ENCODE peak calls at places on chromosomes 6 and 20, in eight cellular contexts. P, V, Z, C, J, N, T and B are unnamed samples.

GRCh38 chr6:144953552-144954240 is 668.6 kb downstream of the UTRN start:
- DNase-seq in C (peak; percentile 58), Z (no peak), P (no peak), N (no peak), T (no peak), V (no peak), J (peak; percentile 4), B (no peak)

GRCh38 chr6:100479180-100480035 is 14.7 kb upstream of the SIM1 start:
- DNase-seq in N (no peak), Z (no peak), P (peak; percentile 65), C (no peak), J (peak; percentile 30), V (no peak), T (no peak), B (peak; percentile 55)

GRCh38 chr20:20210327-20210726 is 157.6 kb upstream of the INSM1 start:
- DNase-seq in T (no peak), P (no peak), V (no peak), C (no peak), Z (no peak), J (no peak), N (no peak), B (no peak)

GRCh38 chr6:3732345-3733141 is 19.0 kb downstream of the PXDC1 start:
- DNase-seq in N (peak; percentile 68), J (peak; percentile 71), Z (peak; percentile 76), C (no peak), P (peak; percentile 90), T (peak; percentile 75), V (peak; percentile 66), B (peak; percentile 75)

GRCh38 chr6:30520480-30520992 is 31.2 kb downstream of the HLA-E start:
- DNase-seq in Z (no peak), C (no peak), J (no peak), P (no peak), N (no peak), T (no peak), V (no peak), B (no peak)

GRCh38 chr6:73648166-73648565 is 5.6 kb downstream of the SLC17A5 start:
- DNase-seq in T (no peak), Z (peak; percentile 29), C (no peak), J (no peak), P (no peak), V (no peak), N (no peak), B (no peak)

GRCh38 chr6:71194730-71195129 is 93.9 kb upstream of the OGFRL1 start:
- DNase-seq in V (no peak), T (no peak), J (no peak), N (no peak), Z (no peak), P (peak; percentile 75), C (peak; percentile 76), B (no peak)

GRCh38 chr6:34992353-34992752 is 103.3 kb downstream of the ANKS1A start:
- DNase-seq in P (no peak), Z (no peak), N (no peak), V (no peak), T (no peak), J (no peak), C (no peak), B (no peak)

GRCh38 chr6:2505624-2506023 is 245.1 kb downstream of the MYLK4 start:
- DNase-seq in C (no peak), N (no peak), T (peak; percentile 9), P (no peak), V (no peak), J (no peak), Z (no peak), B (peak; percentile 19)
- TF ChIP-seq CTCF in C (peak; percentile 44), N (peak; percentile 56), T (peak; percentile 49), P (peak; percentile 33), V (no peak), J (no peak), Z (peak; percentile 34), B (peak; percentile 26)

DNA sequence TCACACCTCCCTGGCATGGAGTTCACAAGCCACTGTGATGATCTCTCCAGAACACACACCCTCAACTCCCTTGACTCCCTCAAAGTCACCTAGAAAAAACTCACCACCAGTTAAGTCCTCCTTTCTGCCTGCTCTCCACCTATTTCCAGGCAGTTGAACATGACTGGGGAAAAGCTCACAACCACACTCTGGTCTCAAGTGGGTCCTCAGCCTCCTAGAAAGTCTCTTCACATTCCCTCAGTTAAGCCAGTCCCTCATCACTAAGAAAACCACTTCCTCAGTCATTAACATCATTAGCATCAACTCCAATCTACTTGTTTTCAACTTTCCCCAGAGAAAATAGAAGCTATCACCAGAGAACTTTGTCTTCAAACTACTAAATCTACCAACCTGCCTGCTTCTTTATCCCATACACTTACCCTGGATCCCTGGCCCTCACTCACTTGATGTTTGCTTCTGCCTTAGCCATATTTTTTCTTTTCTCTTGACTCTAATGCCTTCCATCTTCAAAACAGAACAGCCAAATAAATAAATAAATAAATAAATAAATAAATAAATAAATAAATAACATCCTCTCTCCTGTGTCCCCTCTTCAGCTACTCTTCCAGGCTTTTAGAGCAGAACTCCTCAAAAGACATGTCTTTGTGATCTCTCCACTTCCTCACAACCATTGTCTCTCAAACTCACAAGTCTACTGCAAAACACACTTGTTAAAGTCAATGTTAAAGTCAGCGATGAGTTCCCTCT is 742.4 kb upstream of the FLRT3 start:
- DNase-seq in C (no peak), V (no peak), N (no peak), J (no peak), Z (no peak), P (no peak), T (no peak), B (no peak)
- TF ChIP-seq CTCF in C (no peak), V (no peak), N (no peak), J (no peak), Z (no peak), P (no peak), T (no peak), B (no peak)

GRCh38 chr6:149484733-149485700 is at the start of gene ZC3H12D:
- DNase-seq in C (peak; percentile 15), V (no peak), N (no peak), J (peak; percentile 36), P (peak; percentile 60), T (no peak), Z (no peak), B (peak; percentile 83)
- TF ChIP-seq CTCF in C (peak; percentile 8), V (no peak), N (no peak), J (no peak), P (no peak), T (no peak), Z (peak; percentile 9), B (peak; percentile 52)

DNA sequence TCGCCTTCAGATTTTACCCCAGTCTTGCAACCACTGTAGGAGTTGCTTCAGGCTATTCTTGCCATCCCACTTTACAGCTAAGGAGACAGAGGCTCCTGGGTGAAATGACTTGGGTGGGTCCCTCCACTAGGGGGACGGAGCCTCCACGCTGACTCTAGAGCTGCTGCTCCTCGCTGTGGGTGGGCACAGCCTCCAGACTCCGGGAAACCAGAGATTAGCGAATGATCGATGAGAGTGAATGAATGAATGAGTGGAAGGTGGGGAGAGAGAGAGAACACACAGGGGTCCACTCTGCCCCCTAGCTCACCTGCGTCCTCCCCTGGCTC is 10.4 kb downstream of the ZBP1 start:
- DNase-seq in N (no peak), J (no peak), T (no peak), V (no peak), C (no peak), P (no peak), Z (no peak), B (no peak)
- TF ChIP-seq CTCF in N (peak; percentile 29), J (peak; percentile 11), T (no peak), V (no peak), C (peak; percentile 8), P (no peak), Z (peak; percentile 10), B (peak; percentile 24)

DNA sequence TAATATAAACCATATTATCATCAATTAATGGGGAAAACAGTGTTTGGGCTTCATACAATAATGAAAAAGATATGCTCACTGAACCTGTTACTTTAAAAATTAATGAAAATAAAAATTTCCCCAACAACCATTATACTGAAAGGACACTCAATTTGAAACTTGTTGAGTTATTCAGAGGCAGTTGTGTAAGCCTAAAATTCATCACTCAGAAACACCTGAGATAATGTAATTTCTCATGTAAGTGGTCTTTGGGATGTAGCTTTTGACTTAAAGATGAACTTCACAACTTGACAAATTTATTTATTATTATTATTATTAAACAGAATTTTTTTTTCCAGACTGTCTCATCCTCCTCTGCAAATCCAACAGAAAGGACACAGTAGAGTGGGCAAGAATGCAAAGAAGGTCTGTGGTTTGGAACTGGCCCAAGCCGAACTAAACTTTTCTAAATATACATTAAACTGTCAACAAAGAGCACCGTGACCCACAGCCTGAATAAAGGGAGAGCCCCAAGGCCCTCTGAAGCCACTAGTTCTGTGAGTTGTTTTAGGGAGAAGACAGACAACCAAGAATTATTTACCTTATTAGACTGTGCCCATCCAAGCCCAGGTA is 32.2 kb upstream of the HEY2 start:
- DNase-seq in C (no peak), V (no peak), N (no peak), T (no peak), P (no peak), Z (no peak), J (no peak), B (no peak)
- TF ChIP-seq CTCF in C (no peak), V (no peak), N (no peak), T (no peak), P (no peak), Z (no peak), J (no peak), B (no peak)

GRCh38 chr20:44651507-44652373 is at the start of gene ADA:
- DNase-seq in P (no peak), N (peak; percentile 46), J (peak; percentile 83), V (peak; percentile 58), T (peak; percentile 41), Z (no peak), C (peak; percentile 30), B (peak; percentile 90)
- TF ChIP-seq CTCF in P (peak; percentile 11), N (peak; percentile 25), J (peak; percentile 32), V (no peak), T (peak; percentile 31), Z (peak; percentile 17), C (no peak), B (peak; percentile 14)

DNA sequence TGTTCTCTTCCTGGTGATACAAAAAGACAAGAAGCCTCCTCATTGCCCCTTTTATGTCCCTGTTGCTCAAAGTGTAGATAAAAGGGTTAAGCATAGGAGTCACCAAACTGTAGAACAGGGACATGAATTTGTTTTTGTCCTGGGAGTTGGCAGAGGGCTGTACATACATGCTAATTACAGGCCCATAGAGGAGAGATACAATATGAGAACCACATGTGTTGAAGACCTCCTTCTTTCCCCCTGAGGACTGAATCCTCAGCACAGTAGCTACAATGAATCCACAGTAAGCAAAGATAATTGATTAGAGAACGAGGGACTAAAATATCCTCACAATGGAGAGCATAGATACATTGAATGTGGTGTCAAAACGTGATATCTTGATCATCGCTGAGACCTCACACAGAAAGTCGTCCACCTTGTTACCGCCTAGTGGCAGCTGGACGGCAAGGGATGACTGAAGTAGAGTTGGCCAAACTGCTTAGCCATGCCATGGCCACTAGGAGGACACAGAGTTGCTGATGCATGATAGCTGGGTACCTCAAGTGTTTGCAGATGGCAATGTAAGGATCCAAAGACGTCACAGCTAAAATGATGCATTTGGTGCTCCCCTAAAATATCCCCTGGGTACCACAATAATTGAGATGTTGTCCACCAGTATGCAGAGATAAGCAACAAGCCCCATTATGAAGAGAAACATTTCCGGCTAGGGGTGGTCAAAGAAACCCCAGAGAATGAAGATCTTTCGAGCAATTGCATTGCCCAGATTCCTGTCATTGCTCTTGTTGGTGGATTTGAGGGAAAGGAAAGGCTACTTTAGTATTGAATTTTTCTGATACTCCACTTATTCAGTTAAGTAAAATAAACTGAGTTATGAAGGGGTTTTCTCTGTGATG is 15.0 kb downstream of the OR2B3 start:
- DNase-seq in Z (no peak), V (no peak), J (peak; percentile 27), T (peak; percentile 11), C (no peak), N (no peak), P (no peak), B (peak; percentile 58)
- TF ChIP-seq CTCF in Z (peak; percentile 52), V (no peak), J (peak; percentile 70), T (peak; percentile 69), C (peak; percentile 75), N (peak; percentile 81), P (peak; percentile 34), B (peak; percentile 74)

GRCh38 chr20:44222969-44223368 is 12.4 kb upstream of the OSER1 start:
- DNase-seq in C (no peak), Z (no peak), V (no peak), P (no peak), J (no peak), N (no peak), T (no peak), B (no peak)
- TF ChIP-seq CTCF in C (peak; percentile 11), Z (no peak), V (no peak), P (no peak), J (no peak), N (peak; percentile 30), T (no peak), B (no peak)